ENCODE peak calls at places on chromosomes 16 and 17, in four cellular contexts. L, Q, F and Z are unnamed samples.

GRCh38 chr16:69823831-69824563 is 61.9 kb downstream of the WWP2 start:
- DNase-seq in L (no peak), Q (no peak), F (no peak), Z (no peak)

GRCh38 chr17:61409301-61410099 is 9.9 kb downstream of the TBX2 start:
- DNase-seq in L (peak), Q (no peak), F (no peak), Z (peak)

GRCh38 chr17:70405492-70406220 is 236.3 kb downstream of the KCNJ2 start:
- DNase-seq in L (no peak), F (peak), Q (no peak), Z (no peak)

GRCh38 chr17:39757931-39758873 is 20.5 kb downstream of the GRB7 start:
- DNase-seq in L (no peak), Q (no peak), F (no peak), Z (no peak)

GRCh38 chr16:89525146-89525913 is 17.1 kb downstream of the SPG7 start:
- DNase-seq in Q (no peak), L (no peak), F (no peak), Z (no peak)

GRCh38 chr16:75575976-75576375 is 9.8 kb downstream of the GABARAPL2 start:
- DNase-seq in Q (no peak), F (no peak), L (no peak), Z (no peak)

GRCh38 chr16:11328172-11329079 is 16.8 kb upstream of the RMI2 start:
- DNase-seq in Q (peak), F (peak), L (no peak), Z (no peak)

GRCh38 chr17:21549107-21549687 is 143.1 kb upstream of the KCNJ18 start:
- DNase-seq in F (no peak), Q (no peak), L (no peak), Z (no peak)

GRCh38 chr16:87635541-87636049 is 33.3 kb downstream of the JPH3 start:
- DNase-seq in L (peak), F (no peak), Q (peak), Z (peak)

GRCh38 chr16:149024-149675 is 3.3 kb upstream of the HBZ start:
- DNase-seq in Q (no peak), F (peak), L (peak), Z (no peak)

GRCh38 chr17:50657054-50657453 is 22.4 kb downstream of the ABCC3 start:
- DNase-seq in L (no peak), F (no peak), Q (no peak), Z (no peak)

GRCh38 chr16:77548766-77549165 is 113.9 kb upstream of the ADAMTS18 start:
- DNase-seq in L (no peak), Q (no peak), F (no peak), Z (no peak)

GRCh38 chr17:58328195-58329034 is at the start of gene TSPOAP1:
- DNase-seq in Q (peak), F (no peak), L (peak), Z (no peak)

GRCh38 chr17:64661981-64662773 is at the start of gene SMURF2:
- DNase-seq in F (no peak), Q (peak), L (peak), Z (peak)

GRCh38 chr17:63919311-63919723 is 678 bp upstream of the GH1 start:
- DNase-seq in Q (peak), F (no peak), L (peak), Z (no peak)

GRCh38 chr17:12995896-12996295 is 21.9 kb downstream of the ELAC2 start:
- DNase-seq in Q (no peak), F (no peak), L (no peak), Z (no peak)

GRCh38 chr17:6536053-6536452 is 20.3 kb downstream of the PITPNM3 start:
- DNase-seq in L (no peak), Q (no peak), F (no peak), Z (no peak)

GRCh38 chr17:19716108-19717030 is at the start of gene SLC47A2:
- DNase-seq in F (no peak), Q (no peak), L (no peak), Z (no peak)

GRCh38 chr16:2278272-2278608 is 10.3 kb upstream of the RNPS1 start:
- DNase-seq in F (no peak), Q (no peak), L (no peak), Z (no peak)

GRCh38 chr17:40615295-40615988 is 32.2 kb downstream of the SMARCE1 start:
- DNase-seq in Q (no peak), F (no peak), L (peak), Z (peak)